ENCODE peak calls at places on chromosomes 13 and 19, in five cellular contexts. M, D, F, P and E are unnamed samples.

GRCh38 chr13:28220166-28220565 is 81.8 kb downstream of the PAN3 start:
- DNase-seq in M (peak), D (no peak), F (no peak), P (peak), E (peak)

GRCh38 chr13:111908391-111908790 is 158.6 kb upstream of the SOX1 start:
- DNase-seq in M (no peak), D (no peak), F (peak), P (no peak), E (no peak)

GRCh38 chr13:30690282-30691188 is 44.8 kb upstream of the ALOX5AP start:
- DNase-seq in M (peak), D (no peak), F (no peak), P (no peak), E (peak)

GRCh38 chr19:41927810-41928192 is 448 bp downstream of the ERFL start:
- DNase-seq in M (no peak), D (peak), F (no peak), P (no peak), E (no peak)

GRCh38 chr19:15251749-15252397 is 19.6 kb upstream of the EPHX3 start:
- DNase-seq in M (peak), D (peak), F (peak), P (peak), E (peak)

GRCh38 chr13:30234763-30235162 is 72.6 kb downstream of the KATNAL1 start:
- DNase-seq in M (no peak), D (peak), F (no peak), P (peak), E (peak)

GRCh38 chr13:42729857-42730402 is 51.5 kb upstream of the FAM216B start:
- DNase-seq in M (no peak), D (no peak), F (no peak), P (no peak), E (no peak)

GRCh38 chr19:27741236-27741635 is 1471.7 kb downstream of the UQCRFS1 start:
- DNase-seq in M (no peak), D (no peak), F (peak), P (no peak), E (no peak)

GRCh38 chr13:42279080-42279479 is 7.1 kb downstream of the AKAP11 start:
- DNase-seq in M (no peak), D (no peak), F (no peak), P (no peak), E (peak)

GRCh38 chr19:51508059-51508733 is 6.6 kb upstream of the SIGLEC12 start:
- DNase-seq in M (no peak), D (no peak), F (no peak), P (no peak), E (no peak)

GRCh38 chr13:111394211-111394922 is 73.9 kb downstream of the TEX29 start:
- DNase-seq in M (no peak), D (no peak), F (no peak), P (no peak), E (no peak)

GRCh38 chr19:55255618-55256423 is 3.0 kb downstream of the PPP6R1 start:
- DNase-seq in M (peak), D (no peak), F (no peak), P (no peak), E (peak)

GRCh38 chr13:102983496-102983895 is 82.7 kb downstream of the SLC10A2 start:
- DNase-seq in M (peak), D (no peak), F (no peak), P (no peak), E (no peak)

GRCh38 chr19:12913871-12914690 is 5.0 kb downstream of the SYCE2 start:
- DNase-seq in M (no peak), D (peak), F (no peak), P (no peak), E (peak)

DNA sequence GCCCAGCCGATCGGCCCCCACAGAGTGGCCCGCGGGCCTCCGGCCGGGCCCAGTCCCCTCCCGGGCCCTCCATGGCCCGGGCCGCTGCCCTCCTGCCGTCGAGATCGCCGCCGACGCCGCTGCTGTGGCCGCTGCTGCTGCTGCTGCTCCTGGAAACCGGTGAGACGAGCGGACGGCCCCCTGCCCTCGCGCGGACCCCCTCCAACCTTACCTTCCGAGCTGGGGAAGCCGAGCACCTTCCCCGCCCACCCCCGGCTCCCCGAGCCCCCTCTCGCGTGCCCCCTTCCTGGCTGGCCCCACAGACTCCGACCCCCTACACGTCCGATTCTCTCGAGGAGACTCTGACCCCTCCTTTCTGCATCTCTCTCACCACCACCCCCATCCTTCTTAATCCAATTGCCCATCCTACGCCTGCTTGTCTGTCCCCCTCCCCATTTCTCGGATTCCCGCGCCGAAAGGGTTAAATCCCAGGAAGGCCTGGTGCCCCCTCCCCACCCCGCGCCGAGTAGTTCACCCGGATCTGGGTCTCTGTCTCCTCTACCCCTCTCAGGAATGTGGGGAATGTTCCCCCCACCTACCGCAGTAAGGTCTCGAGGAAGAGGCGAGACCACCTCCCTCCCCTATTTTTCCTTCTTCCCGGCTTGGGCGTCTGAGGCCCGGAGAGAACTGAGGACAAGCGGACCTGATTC is 502 bp downstream of the NECTIN2 start:
- DNase-seq in M (peak), D (peak), F (peak), P (peak), E (peak)
- H2AFZ ChIP-seq in M (peak), D (no peak), F (no peak), P (no peak), E (no peak)

GRCh38 chr13:20359335-20359734 is 127.2 kb upstream of the GJB6 start:
- DNase-seq in M (peak), D (no peak), F (no peak), P (no peak), E (peak)
- H2AFZ ChIP-seq in M (peak), D (no peak), F (no peak), P (no peak), E (no peak)

DNA sequence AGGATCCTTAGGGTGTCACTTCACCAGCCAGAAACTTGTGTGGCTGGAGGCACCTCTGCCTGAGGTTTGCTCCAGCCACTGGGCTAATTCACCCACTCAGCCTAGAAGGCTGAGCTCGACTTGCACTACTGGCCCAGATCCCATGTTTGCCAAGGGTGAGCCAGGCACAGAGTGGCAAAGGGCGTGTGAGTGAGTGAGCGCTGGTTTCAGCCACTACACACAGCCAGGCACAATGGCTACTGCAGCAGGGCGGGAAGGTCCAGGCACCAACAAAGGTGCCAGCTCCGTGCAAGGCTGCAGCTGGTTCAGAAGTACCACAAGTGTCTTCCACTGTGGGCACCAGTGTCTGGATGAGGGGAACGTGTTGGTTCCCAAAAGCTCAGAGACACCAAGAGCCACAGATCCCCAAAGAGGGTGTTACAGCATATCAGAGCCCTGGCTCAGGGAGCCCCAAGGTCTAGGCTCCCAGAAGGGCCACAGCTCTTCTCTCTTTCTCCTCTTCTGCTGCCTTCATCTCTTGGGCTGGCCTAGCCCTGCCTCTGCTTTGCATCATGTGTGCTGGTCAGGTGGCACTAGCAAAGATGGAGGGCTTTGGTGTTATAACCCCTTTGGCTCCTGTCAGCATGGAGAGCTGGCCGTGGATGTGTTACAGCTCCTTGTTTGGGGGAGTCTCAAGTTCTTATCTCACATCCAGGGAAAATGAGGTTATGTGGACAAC is 736.3 kb upstream of the KLHL1 start:
- DNase-seq in M (no peak), D (no peak), F (no peak), P (no peak), E (no peak)
- H2AFZ ChIP-seq in M (no peak), D (peak), F (no peak), P (no peak), E (no peak)

GRCh38 chr19:11894851-11895250 is 7.3 kb downstream of the ZNF69 start:
- DNase-seq in M (no peak), D (no peak), F (no peak), P (no peak), E (no peak)
- H2AFZ ChIP-seq in M (no peak), D (no peak), F (no peak), P (no peak), E (no peak)

GRCh38 chr13:98761126-98761978 is 8.9 kb upstream of the SLC15A1 start:
- DNase-seq in M (peak), D (no peak), F (no peak), P (no peak), E (peak)
- H2AFZ ChIP-seq in M (peak), D (no peak), F (no peak), P (no peak), E (peak)

DNA sequence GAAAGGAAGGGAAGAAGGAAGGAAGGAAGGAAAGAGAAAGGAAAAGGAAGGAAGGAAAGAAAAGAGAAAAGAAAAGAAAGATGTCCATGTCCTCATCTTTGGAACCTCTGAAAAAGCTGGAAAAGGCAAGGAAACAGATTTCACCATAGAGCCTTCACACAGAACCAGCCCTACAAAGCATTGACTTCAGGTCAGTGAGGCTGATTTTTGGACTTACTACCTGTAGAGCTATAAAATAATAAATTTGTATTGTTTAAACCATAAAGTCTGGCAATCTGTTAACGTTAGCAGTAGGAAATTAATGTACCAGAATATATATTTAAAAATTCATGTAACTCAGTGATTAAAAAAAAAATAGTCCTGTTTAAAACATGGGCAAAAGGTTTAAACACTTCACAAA is 130.1 kb downstream of the PIBF1 start:
- DNase-seq in M (no peak), D (no peak), F (no peak), P (no peak), E (no peak)
- H2AFZ ChIP-seq in M (no peak), D (no peak), F (no peak), P (no peak), E (no peak)

GRCh38 chr19:49590971-49591730 is at the start of gene PRR12:
- DNase-seq in M (peak), D (peak), F (peak), P (peak), E (peak)
- H2AFZ ChIP-seq in M (peak), D (peak), F (no peak), P (no peak), E (peak)

DNA sequence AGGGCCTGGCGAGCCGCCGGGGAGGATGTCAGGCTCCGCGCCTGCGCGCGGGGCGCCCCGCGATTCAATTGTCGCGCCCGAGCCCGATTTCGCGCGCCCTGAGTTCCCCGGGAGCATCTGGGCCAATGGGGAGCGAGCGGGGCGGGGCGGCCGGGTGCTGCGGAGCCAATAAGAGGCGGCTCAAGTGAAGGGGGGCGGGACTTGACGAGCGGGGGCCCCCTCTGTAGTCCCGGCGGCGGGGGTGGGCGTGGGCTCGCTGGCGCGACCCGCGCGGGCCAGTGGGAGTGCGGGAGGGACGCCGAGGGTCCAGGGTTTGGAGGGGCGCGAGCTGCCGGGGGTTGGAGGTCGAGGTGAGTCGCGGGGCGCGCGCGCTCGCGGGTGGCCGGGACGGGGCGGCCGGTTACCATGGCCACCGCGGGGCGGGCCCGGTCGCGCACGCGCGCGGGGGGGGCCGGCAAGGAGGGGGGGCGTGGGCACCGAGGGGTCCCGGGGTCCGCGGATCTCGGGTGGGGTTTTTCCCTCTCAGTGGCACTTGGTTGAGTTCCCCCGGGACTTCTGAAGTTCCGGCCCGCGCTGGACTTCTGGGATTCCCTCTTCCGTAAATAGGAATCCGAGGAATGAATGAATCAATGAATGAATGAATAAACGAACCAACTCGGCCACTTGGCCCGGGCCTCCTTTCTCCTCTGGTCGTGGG is 744 bp downstream of the UHRF1 start:
- DNase-seq in M (peak), D (peak), F (peak), P (peak), E (peak)
- H2AFZ ChIP-seq in M (peak), D (peak), F (no peak), P (peak), E (peak)